ENCODE peak calls at places on chromosomes 2 and 18, in four cellular contexts. One of them, this sample, is unnamed.
A peak's percentile ranks its signal among the peaks of the same experiment; 100 is the strongest.

GRCh38 chr2:163182764-163183354 is 344.3 kb upstream of the KCNH7 start:
- DNase-seq in MM.1S: peak; percentile 33
- DNase-seq in GM13976: peak; percentile 6
- DNase-seq in fibroblast of mammary gland: peak; percentile 43
- DNase-seq in this sample: peak; percentile 22

GRCh38 chr2:173434729-173435345 is 80.2 kb downstream of the CDCA7 start:
- DNase-seq in MM.1S: no peak
- DNase-seq in GM13976: no peak
- DNase-seq in fibroblast of mammary gland: peak; percentile 17
- DNase-seq in this sample: no peak

GRCh38 chr2:8595821-8596600 is 85.8 kb upstream of the ID2 start:
- DNase-seq in MM.1S: no peak
- DNase-seq in GM13976: no peak
- DNase-seq in fibroblast of mammary gland: no peak
- DNase-seq in this sample: no peak

GRCh38 chr18:68840554-68841263 is 42.8 kb downstream of the CCDC102B start:
- DNase-seq in MM.1S: no peak
- DNase-seq in GM13976: no peak
- DNase-seq in fibroblast of mammary gland: peak; percentile 97
- DNase-seq in this sample: peak; percentile 86

GRCh38 chr2:207184348-207184747 is 18.6 kb upstream of the KLF7 start:
- DNase-seq in MM.1S: no peak
- DNase-seq in GM13976: no peak
- DNase-seq in fibroblast of mammary gland: peak; percentile 93
- DNase-seq in this sample: peak; percentile 20

GRCh38 chr2:220930542-220931076 is 641.5 kb downstream of the EPHA4 start:
- DNase-seq in MM.1S: no peak
- DNase-seq in GM13976: no peak
- DNase-seq in fibroblast of mammary gland: no peak
- DNase-seq in this sample: no peak

GRCh38 chr2:60819155-60819862 is 62.1 kb upstream of the REL start:
- DNase-seq in MM.1S: no peak
- DNase-seq in GM13976: no peak
- DNase-seq in fibroblast of mammary gland: no peak
- DNase-seq in this sample: no peak

GRCh38 chr2:75424936-75425619 is 135.7 kb downstream of the EVA1A start:
- DNase-seq in MM.1S: no peak
- DNase-seq in GM13976: no peak
- DNase-seq in fibroblast of mammary gland: peak; percentile 37
- DNase-seq in this sample: peak; percentile 35

GRCh38 chr18:34999734-35000397 is 41.3 kb upstream of the MAPRE2 start:
- DNase-seq in MM.1S: no peak
- DNase-seq in GM13976: no peak
- DNase-seq in fibroblast of mammary gland: no peak
- DNase-seq in this sample: no peak

GRCh38 chr18:12656671-12657047 is 1.2 kb downstream of the SPIRE1 start:
- DNase-seq in MM.1S: no peak
- DNase-seq in GM13976: peak; percentile 21
- DNase-seq in fibroblast of mammary gland: peak; percentile 60
- DNase-seq in this sample: peak; percentile 6

GRCh38 chr2:238847841-238848565 is at the start of gene TWIST2:
- DNase-seq in MM.1S: no peak
- DNase-seq in GM13976: no peak
- DNase-seq in fibroblast of mammary gland: peak; percentile 94
- DNase-seq in this sample: peak; percentile 95

GRCh38 chr2:239440511-239440959 is 39.7 kb upstream of the HDAC4 start:
- DNase-seq in MM.1S: no peak
- DNase-seq in GM13976: no peak
- DNase-seq in fibroblast of mammary gland: no peak
- DNase-seq in this sample: peak; percentile 54